ENCODE peak calls at places on chromosomes 1 and 21, in eight cellular contexts. G, E, Q, V, D, Y, C and H are unnamed samples.
A peak's percentile ranks its signal among the peaks of the same experiment; 100 is the strongest.

GRCh38 chr1:35112668-35113067 is 33.5 kb downstream of the ZMYM1 start:
- DNase-seq in G (no peak), E (no peak), Q (peak; percentile 29), V (no peak), D (no peak), Y (no peak), C (no peak), H (no peak)

GRCh38 chr21:44903054-44903685 is 17.5 kb downstream of the ITGB2 start:
- DNase-seq in G (no peak), E (no peak), Q (no peak), V (no peak), D (no peak), Y (no peak), C (no peak), H (no peak)

GRCh38 chr1:222815367-222815765 is 527 bp downstream of the DISP1 start:
- DNase-seq in G (peak; percentile 79), E (no peak), Q (peak; percentile 75), V (no peak), D (peak; percentile 44), Y (peak; percentile 66), C (no peak), H (peak; percentile 68)

GRCh38 chr1:206714331-206715058 is 29.8 kb downstream of the MAPKAPK2 start:
- DNase-seq in G (no peak), E (no peak), Q (peak; percentile 52), V (no peak), D (no peak), Y (no peak), C (no peak), H (no peak)

GRCh38 chr1:182259229-182259872 is 132.2 kb downstream of the GLUL start:
- DNase-seq in G (peak; percentile 28), E (peak; percentile 13), Q (peak; percentile 49), V (no peak), D (peak; percentile 55), Y (no peak), C (no peak), H (peak; percentile 22)

GRCh38 chr1:233972951-233973635 is 68.6 kb downstream of the SLC35F3 start:
- DNase-seq in G (no peak), E (no peak), Q (no peak), V (no peak), D (no peak), Y (no peak), C (no peak), H (no peak)

GRCh38 chr1:18299441-18300338 is 181.0 kb upstream of the KLHDC7A start:
- DNase-seq in G (peak; percentile 24), E (no peak), Q (no peak), V (peak; percentile 17), D (no peak), Y (peak; percentile 21), C (peak; percentile 74), H (peak; percentile 23)

GRCh38 chr21:45951676-45952075 is 29.9 kb upstream of the COL6A1 start:
- DNase-seq in G (no peak), E (no peak), Q (no peak), V (no peak), D (no peak), Y (no peak), C (peak; percentile 5), H (no peak)

GRCh38 chr1:93874025-93874651 is 4.9 kb downstream of the DNTTIP2 start:
- DNase-seq in G (no peak), E (no peak), Q (peak; percentile 48), V (peak; percentile 21), D (no peak), Y (peak; percentile 38), C (no peak), H (no peak)

GRCh38 chr21:36705679-36706481 is 7.0 kb downstream of the SIM2 start:
- DNase-seq in G (no peak), E (no peak), Q (no peak), V (no peak), D (no peak), Y (no peak), C (no peak), H (no peak)

GRCh38 chr1:1625404-1625775 is 6.6 kb upstream of the MMP23B start:
- DNase-seq in G (no peak), E (no peak), Q (no peak), V (no peak), D (no peak), Y (no peak), C (no peak), H (no peak)

GRCh38 chr21:46622226-46622625 is 13.2 kb upstream of the PRMT2 start:
- DNase-seq in G (peak; percentile 29), E (peak; percentile 79), Q (no peak), V (no peak), D (peak; percentile 45), Y (no peak), C (no peak), H (no peak)

GRCh38 chr1:202210370-202210769 is 16.8 kb downstream of the LGR6 start:
- DNase-seq in G (no peak), E (no peak), Q (peak; percentile 33), V (peak; percentile 35), D (no peak), Y (peak; percentile 65), C (peak; percentile 54), H (peak; percentile 80)

GRCh38 chr1:228530086-228530758 is 43.0 kb downstream of the RNF187 start:
- DNase-seq in G (no peak), E (no peak), Q (no peak), V (no peak), D (no peak), Y (no peak), C (no peak), H (no peak)

GRCh38 chr1:68384872-68385390 is 64.8 kb downstream of the RPE65 start:
- DNase-seq in G (no peak), E (no peak), Q (peak; percentile 38), V (no peak), D (no peak), Y (no peak), C (no peak), H (no peak)

GRCh38 chr21:29335720-29336119 is 37.0 kb downstream of the BACH1 start:
- DNase-seq in G (no peak), E (no peak), Q (peak; percentile 56), V (no peak), D (no peak), Y (no peak), C (no peak), H (no peak)

GRCh38 chr1:197606163-197606562 is 169.1 kb downstream of the DENND1B start:
- DNase-seq in G (no peak), E (no peak), Q (no peak), V (peak; percentile 21), D (no peak), Y (no peak), C (no peak), H (no peak)

GRCh38 chr1:233082778-233083550 is 132.6 kb downstream of the NTPCR start:
- DNase-seq in G (no peak), E (no peak), Q (no peak), V (no peak), D (no peak), Y (no peak), C (no peak), H (no peak)

GRCh38 chr1:230187290-230187689 is 120.3 kb downstream of the GALNT2 start:
- DNase-seq in G (no peak), E (no peak), Q (no peak), V (no peak), D (no peak), Y (no peak), C (no peak), H (no peak)

GRCh38 chr21:45630876-45631275 is 12.6 kb upstream of the PCBP3 start:
- DNase-seq in G (no peak), E (no peak), Q (no peak), V (no peak), D (no peak), Y (no peak), C (no peak), H (no peak)

GRCh38 chr1:205515781-205516253 is 11.3 kb downstream of the CDK18 start:
- DNase-seq in G (no peak), E (no peak), Q (peak; percentile 29), V (no peak), D (no peak), Y (no peak), C (no peak), H (no peak)

GRCh38 chr1:168321945-168322344 is 41.3 kb downstream of the TBX19 start:
- DNase-seq in G (no peak), E (no peak), Q (peak; percentile 40), V (peak; percentile 53), D (no peak), Y (peak; percentile 16), C (no peak), H (peak; percentile 66)

GRCh38 chr1:150974580-150975478 is at the start of gene CERS2:
- DNase-seq in G (peak; percentile 73), E (peak; percentile 72), Q (peak; percentile 96), V (peak; percentile 82), D (peak; percentile 75), Y (peak; percentile 67), C (peak; percentile 90), H (peak; percentile 43)

GRCh38 chr1:8661185-8662110 is 156.0 kb downstream of the RERE start:
- DNase-seq in G (peak; percentile 50), E (no peak), Q (peak; percentile 68), V (no peak), D (no peak), Y (no peak), C (no peak), H (no peak)

GRCh38 chr21:35138665-35139381 is 89.7 kb upstream of the RUNX1 start:
- DNase-seq in G (peak; percentile 71), E (no peak), Q (peak; percentile 46), V (peak; percentile 0), D (no peak), Y (peak; percentile 46), C (no peak), H (no peak)

GRCh38 chr1:18118078-18118477 is 10.5 kb downstream of the IGSF21 start:
- DNase-seq in G (no peak), E (peak; percentile 73), Q (no peak), V (no peak), D (no peak), Y (peak; percentile 66), C (no peak), H (peak; percentile 20)

GRCh38 chr1:218592688-218593087 is 247.6 kb downstream of the TGFB2 start:
- DNase-seq in G (no peak), E (no peak), Q (peak; percentile 58), V (no peak), D (no peak), Y (no peak), C (no peak), H (no peak)

GRCh38 chr1:30232288-30232899 is 491.0 kb downstream of the MATN1 start:
- DNase-seq in G (peak; percentile 28), E (no peak), Q (no peak), V (peak; percentile 31), D (peak; percentile 6), Y (no peak), C (peak; percentile 75), H (no peak)

GRCh38 chr1:12760256-12760795 is 13.2 kb upstream of the PRAMEF12 start:
- DNase-seq in G (no peak), E (no peak), Q (no peak), V (no peak), D (no peak), Y (no peak), C (peak; percentile 46), H (no peak)